ENCODE peak calls at places on chromosome 12, in nine cellular contexts. One of them, this sample, is unnamed.

GRCh38 chr12:126719886-126720666 is 1546.9 kb upstream of the TMEM132C start:
- DNase-seq in stimulated activated CD4-positive, alpha-beta T cell treated with anti-CD3 and anti-CD28 coated beads, Interleukin-4, amount 100 ng/mL, for 4 hours: no peak
- DNase-seq in M059J: peak
- DNase-seq in epithelial cell of esophagus: no peak
- DNase-seq in activated CD4-positive, alpha-beta T cell treated with anti-CD3 and anti-CD28 coated beads, Interleukin-2, amount 50 U/mL, for 1 hour: no peak
- DNase-seq in endothelial cell: no peak
- DNase-seq in progenitor cell of endocrine pancreas: no peak
- DNase-seq in ACHN: no peak
- DNase-seq in choroid plexus epithelial cell: no peak
- DNase-seq in this sample: peak

GRCh38 chr12:78898416-78898815 is 33.8 kb downstream of the SYT1 start:
- DNase-seq in activated CD4-positive, alpha-beta T cell treated with anti-CD3 and anti-CD28 coated beads, Interleukin-2, amount 50 U/mL, for 1 hour: no peak
- DNase-seq in ACHN: peak
- DNase-seq in progenitor cell of endocrine pancreas: no peak
- DNase-seq in choroid plexus epithelial cell: peak
- DNase-seq in stimulated activated CD4-positive, alpha-beta T cell treated with anti-CD3 and anti-CD28 coated beads, Interleukin-4, amount 100 ng/mL, for 4 hours: no peak
- DNase-seq in M059J: peak
- DNase-seq in epithelial cell of esophagus: no peak
- DNase-seq in endothelial cell: no peak
- DNase-seq in this sample: no peak

GRCh38 chr12:60494249-60494648 is 898.4 kb downstream of the SLC16A7 start:
- DNase-seq in ACHN: peak
- DNase-seq in endothelial cell: peak
- DNase-seq in choroid plexus epithelial cell: peak
- DNase-seq in activated CD4-positive, alpha-beta T cell treated with anti-CD3 and anti-CD28 coated beads, Interleukin-2, amount 50 U/mL, for 1 hour: no peak
- DNase-seq in progenitor cell of endocrine pancreas: no peak
- DNase-seq in M059J: peak
- DNase-seq in epithelial cell of esophagus: peak
- DNase-seq in stimulated activated CD4-positive, alpha-beta T cell treated with anti-CD3 and anti-CD28 coated beads, Interleukin-4, amount 100 ng/mL, for 4 hours: no peak
- DNase-seq in this sample: peak

GRCh38 chr12:107405436-107405835 is 280.2 kb upstream of the PWP1 start:
- DNase-seq in progenitor cell of endocrine pancreas: no peak
- DNase-seq in epithelial cell of esophagus: no peak
- DNase-seq in activated CD4-positive, alpha-beta T cell treated with anti-CD3 and anti-CD28 coated beads, Interleukin-2, amount 50 U/mL, for 1 hour: no peak
- DNase-seq in stimulated activated CD4-positive, alpha-beta T cell treated with anti-CD3 and anti-CD28 coated beads, Interleukin-4, amount 100 ng/mL, for 4 hours: no peak
- DNase-seq in endothelial cell: no peak
- DNase-seq in ACHN: no peak
- DNase-seq in M059J: no peak
- DNase-seq in choroid plexus epithelial cell: no peak
- DNase-seq in this sample: no peak

GRCh38 chr12:106152334-106152733 is 13.6 kb upstream of the NUAK1 start:
- DNase-seq in choroid plexus epithelial cell: no peak
- DNase-seq in progenitor cell of endocrine pancreas: no peak
- DNase-seq in activated CD4-positive, alpha-beta T cell treated with anti-CD3 and anti-CD28 coated beads, Interleukin-2, amount 50 U/mL, for 1 hour: no peak
- DNase-seq in endothelial cell: no peak
- DNase-seq in M059J: no peak
- DNase-seq in stimulated activated CD4-positive, alpha-beta T cell treated with anti-CD3 and anti-CD28 coated beads, Interleukin-4, amount 100 ng/mL, for 4 hours: no peak
- DNase-seq in epithelial cell of esophagus: no peak
- DNase-seq in ACHN: no peak
- DNase-seq in this sample: no peak

GRCh38 chr12:52740591-52740990 is 36.6 kb downstream of the KRT76 start:
- DNase-seq in endothelial cell: no peak
- DNase-seq in M059J: no peak
- DNase-seq in epithelial cell of esophagus: peak
- DNase-seq in choroid plexus epithelial cell: no peak
- DNase-seq in stimulated activated CD4-positive, alpha-beta T cell treated with anti-CD3 and anti-CD28 coated beads, Interleukin-4, amount 100 ng/mL, for 4 hours: no peak
- DNase-seq in activated CD4-positive, alpha-beta T cell treated with anti-CD3 and anti-CD28 coated beads, Interleukin-2, amount 50 U/mL, for 1 hour: no peak
- DNase-seq in progenitor cell of endocrine pancreas: no peak
- DNase-seq in ACHN: no peak
- DNase-seq in this sample: no peak

GRCh38 chr12:104064842-104065441 is 611 bp downstream of the HCFC2 start:
- DNase-seq in ACHN: peak
- DNase-seq in progenitor cell of endocrine pancreas: no peak
- DNase-seq in choroid plexus epithelial cell: peak
- DNase-seq in stimulated activated CD4-positive, alpha-beta T cell treated with anti-CD3 and anti-CD28 coated beads, Interleukin-4, amount 100 ng/mL, for 4 hours: no peak
- DNase-seq in activated CD4-positive, alpha-beta T cell treated with anti-CD3 and anti-CD28 coated beads, Interleukin-2, amount 50 U/mL, for 1 hour: no peak
- DNase-seq in endothelial cell: peak
- DNase-seq in epithelial cell of esophagus: peak
- DNase-seq in M059J: peak
- DNase-seq in this sample: no peak

GRCh38 chr12:55850893-55851292 is 8.2 kb upstream of the MMP19 start:
- DNase-seq in endothelial cell: no peak
- DNase-seq in activated CD4-positive, alpha-beta T cell treated with anti-CD3 and anti-CD28 coated beads, Interleukin-2, amount 50 U/mL, for 1 hour: no peak
- DNase-seq in M059J: no peak
- DNase-seq in progenitor cell of endocrine pancreas: no peak
- DNase-seq in epithelial cell of esophagus: no peak
- DNase-seq in ACHN: no peak
- DNase-seq in choroid plexus epithelial cell: peak
- DNase-seq in stimulated activated CD4-positive, alpha-beta T cell treated with anti-CD3 and anti-CD28 coated beads, Interleukin-4, amount 100 ng/mL, for 4 hours: no peak
- DNase-seq in this sample: no peak

GRCh38 chr12:72203764-72204335 is 68.3 kb upstream of the TRHDE start:
- DNase-seq in choroid plexus epithelial cell: no peak
- DNase-seq in epithelial cell of esophagus: no peak
- DNase-seq in progenitor cell of endocrine pancreas: no peak
- DNase-seq in stimulated activated CD4-positive, alpha-beta T cell treated with anti-CD3 and anti-CD28 coated beads, Interleukin-4, amount 100 ng/mL, for 4 hours: no peak
- DNase-seq in endothelial cell: no peak
- DNase-seq in activated CD4-positive, alpha-beta T cell treated with anti-CD3 and anti-CD28 coated beads, Interleukin-2, amount 50 U/mL, for 1 hour: no peak
- DNase-seq in M059J: no peak
- DNase-seq in ACHN: no peak
- DNase-seq in this sample: no peak

GRCh38 chr12:104669057-104669770 is 212.5 kb downstream of the CHST11 start:
- DNase-seq in choroid plexus epithelial cell: no peak
- DNase-seq in activated CD4-positive, alpha-beta T cell treated with anti-CD3 and anti-CD28 coated beads, Interleukin-2, amount 50 U/mL, for 1 hour: no peak
- DNase-seq in M059J: no peak
- DNase-seq in epithelial cell of esophagus: peak
- DNase-seq in endothelial cell: no peak
- DNase-seq in progenitor cell of endocrine pancreas: peak
- DNase-seq in stimulated activated CD4-positive, alpha-beta T cell treated with anti-CD3 and anti-CD28 coated beads, Interleukin-4, amount 100 ng/mL, for 4 hours: no peak
- DNase-seq in ACHN: no peak
- DNase-seq in this sample: peak

GRCh38 chr12:117005417-117006046 is 93.7 kb downstream of the TESC start:
- DNase-seq in ACHN: no peak
- DNase-seq in choroid plexus epithelial cell: no peak
- DNase-seq in stimulated activated CD4-positive, alpha-beta T cell treated with anti-CD3 and anti-CD28 coated beads, Interleukin-4, amount 100 ng/mL, for 4 hours: no peak
- DNase-seq in M059J: no peak
- DNase-seq in activated CD4-positive, alpha-beta T cell treated with anti-CD3 and anti-CD28 coated beads, Interleukin-2, amount 50 U/mL, for 1 hour: no peak
- DNase-seq in endothelial cell: no peak
- DNase-seq in progenitor cell of endocrine pancreas: no peak
- DNase-seq in epithelial cell of esophagus: no peak
- DNase-seq in this sample: no peak

GRCh38 chr12:29025936-29026335 is 123.1 kb upstream of the FAR2 start:
- DNase-seq in ACHN: no peak
- DNase-seq in choroid plexus epithelial cell: no peak
- DNase-seq in epithelial cell of esophagus: no peak
- DNase-seq in M059J: no peak
- DNase-seq in progenitor cell of endocrine pancreas: no peak
- DNase-seq in stimulated activated CD4-positive, alpha-beta T cell treated with anti-CD3 and anti-CD28 coated beads, Interleukin-4, amount 100 ng/mL, for 4 hours: no peak
- DNase-seq in activated CD4-positive, alpha-beta T cell treated with anti-CD3 and anti-CD28 coated beads, Interleukin-2, amount 50 U/mL, for 1 hour: no peak
- DNase-seq in endothelial cell: no peak
- DNase-seq in this sample: no peak

GRCh38 chr12:89098390-89099102 is 253.8 kb downstream of the DUSP6 start:
- DNase-seq in epithelial cell of esophagus: no peak
- DNase-seq in activated CD4-positive, alpha-beta T cell treated with anti-CD3 and anti-CD28 coated beads, Interleukin-2, amount 50 U/mL, for 1 hour: no peak
- DNase-seq in stimulated activated CD4-positive, alpha-beta T cell treated with anti-CD3 and anti-CD28 coated beads, Interleukin-4, amount 100 ng/mL, for 4 hours: no peak
- DNase-seq in ACHN: no peak
- DNase-seq in M059J: peak
- DNase-seq in choroid plexus epithelial cell: no peak
- DNase-seq in progenitor cell of endocrine pancreas: no peak
- DNase-seq in endothelial cell: peak
- DNase-seq in this sample: peak

GRCh38 chr12:68317047-68317667 is 15.0 kb downstream of the MDM1 start:
- DNase-seq in choroid plexus epithelial cell: peak
- DNase-seq in ACHN: peak
- DNase-seq in M059J: peak
- DNase-seq in epithelial cell of esophagus: peak
- DNase-seq in progenitor cell of endocrine pancreas: no peak
- DNase-seq in stimulated activated CD4-positive, alpha-beta T cell treated with anti-CD3 and anti-CD28 coated beads, Interleukin-4, amount 100 ng/mL, for 4 hours: peak
- DNase-seq in activated CD4-positive, alpha-beta T cell treated with anti-CD3 and anti-CD28 coated beads, Interleukin-2, amount 50 U/mL, for 1 hour: peak
- DNase-seq in endothelial cell: peak
- DNase-seq in this sample: peak

GRCh38 chr12:65305346-65305950 is 27.0 kb downstream of the MSRB3 start:
- DNase-seq in activated CD4-positive, alpha-beta T cell treated with anti-CD3 and anti-CD28 coated beads, Interleukin-2, amount 50 U/mL, for 1 hour: no peak
- DNase-seq in endothelial cell: no peak
- DNase-seq in epithelial cell of esophagus: no peak
- DNase-seq in choroid plexus epithelial cell: no peak
- DNase-seq in M059J: peak
- DNase-seq in stimulated activated CD4-positive, alpha-beta T cell treated with anti-CD3 and anti-CD28 coated beads, Interleukin-4, amount 100 ng/mL, for 4 hours: no peak
- DNase-seq in progenitor cell of endocrine pancreas: no peak
- DNase-seq in ACHN: no peak
- DNase-seq in this sample: no peak

GRCh38 chr12:53380797-53381738 is 1.1 kb downstream of the SP1 start:
- DNase-seq in choroid plexus epithelial cell: peak
- DNase-seq in ACHN: peak
- DNase-seq in progenitor cell of endocrine pancreas: peak
- DNase-seq in stimulated activated CD4-positive, alpha-beta T cell treated with anti-CD3 and anti-CD28 coated beads, Interleukin-4, amount 100 ng/mL, for 4 hours: no peak
- DNase-seq in activated CD4-positive, alpha-beta T cell treated with anti-CD3 and anti-CD28 coated beads, Interleukin-2, amount 50 U/mL, for 1 hour: no peak
- DNase-seq in M059J: peak
- DNase-seq in endothelial cell: peak
- DNase-seq in epithelial cell of esophagus: peak
- DNase-seq in this sample: no peak

GRCh38 chr12:40375076-40375475 is 150.3 kb downstream of the LRRK2 start:
- DNase-seq in ACHN: peak
- DNase-seq in progenitor cell of endocrine pancreas: no peak
- DNase-seq in choroid plexus epithelial cell: peak
- DNase-seq in endothelial cell: no peak
- DNase-seq in epithelial cell of esophagus: peak
- DNase-seq in activated CD4-positive, alpha-beta T cell treated with anti-CD3 and anti-CD28 coated beads, Interleukin-2, amount 50 U/mL, for 1 hour: no peak
- DNase-seq in stimulated activated CD4-positive, alpha-beta T cell treated with anti-CD3 and anti-CD28 coated beads, Interleukin-4, amount 100 ng/mL, for 4 hours: no peak
- DNase-seq in M059J: no peak
- DNase-seq in this sample: no peak

GRCh38 chr12:96427269-96427729 is 27.1 kb upstream of the CDK17 start:
- DNase-seq in stimulated activated CD4-positive, alpha-beta T cell treated with anti-CD3 and anti-CD28 coated beads, Interleukin-4, amount 100 ng/mL, for 4 hours: no peak
- DNase-seq in activated CD4-positive, alpha-beta T cell treated with anti-CD3 and anti-CD28 coated beads, Interleukin-2, amount 50 U/mL, for 1 hour: no peak
- DNase-seq in choroid plexus epithelial cell: peak
- DNase-seq in M059J: peak
- DNase-seq in progenitor cell of endocrine pancreas: no peak
- DNase-seq in ACHN: peak
- DNase-seq in epithelial cell of esophagus: peak
- DNase-seq in endothelial cell: peak
- DNase-seq in this sample: peak

GRCh38 chr12:57583008-57583831 is 7.8 kb upstream of the PIP4K2C start:
- DNase-seq in epithelial cell of esophagus: peak
- DNase-seq in progenitor cell of endocrine pancreas: peak
- DNase-seq in stimulated activated CD4-positive, alpha-beta T cell treated with anti-CD3 and anti-CD28 coated beads, Interleukin-4, amount 100 ng/mL, for 4 hours: peak
- DNase-seq in endothelial cell: peak
- DNase-seq in choroid plexus epithelial cell: peak
- DNase-seq in activated CD4-positive, alpha-beta T cell treated with anti-CD3 and anti-CD28 coated beads, Interleukin-2, amount 50 U/mL, for 1 hour: peak
- DNase-seq in ACHN: peak
- DNase-seq in M059J: peak
- DNase-seq in this sample: peak

GRCh38 chr12:1947081-1947480 is 28.6 kb upstream of the CACNA2D4 start:
- DNase-seq in M059J: no peak
- DNase-seq in activated CD4-positive, alpha-beta T cell treated with anti-CD3 and anti-CD28 coated beads, Interleukin-2, amount 50 U/mL, for 1 hour: no peak
- DNase-seq in progenitor cell of endocrine pancreas: no peak
- DNase-seq in choroid plexus epithelial cell: no peak
- DNase-seq in endothelial cell: no peak
- DNase-seq in ACHN: no peak
- DNase-seq in epithelial cell of esophagus: no peak
- DNase-seq in stimulated activated CD4-positive, alpha-beta T cell treated with anti-CD3 and anti-CD28 coated beads, Interleukin-4, amount 100 ng/mL, for 4 hours: no peak
- DNase-seq in this sample: no peak

GRCh38 chr12:112096667-112097066 is 11.9 kb downstream of the NAA25 start:
- DNase-seq in ACHN: peak
- DNase-seq in M059J: peak
- DNase-seq in choroid plexus epithelial cell: peak
- DNase-seq in epithelial cell of esophagus: peak
- DNase-seq in activated CD4-positive, alpha-beta T cell treated with anti-CD3 and anti-CD28 coated beads, Interleukin-2, amount 50 U/mL, for 1 hour: no peak
- DNase-seq in progenitor cell of endocrine pancreas: no peak
- DNase-seq in endothelial cell: no peak
- DNase-seq in stimulated activated CD4-positive, alpha-beta T cell treated with anti-CD3 and anti-CD28 coated beads, Interleukin-4, amount 100 ng/mL, for 4 hours: no peak
- DNase-seq in this sample: no peak

GRCh38 chr12:117890137-117890536 is 78.7 kb downstream of the KSR2 start:
- DNase-seq in stimulated activated CD4-positive, alpha-beta T cell treated with anti-CD3 and anti-CD28 coated beads, Interleukin-4, amount 100 ng/mL, for 4 hours: no peak
- DNase-seq in progenitor cell of endocrine pancreas: no peak
- DNase-seq in activated CD4-positive, alpha-beta T cell treated with anti-CD3 and anti-CD28 coated beads, Interleukin-2, amount 50 U/mL, for 1 hour: no peak
- DNase-seq in endothelial cell: no peak
- DNase-seq in choroid plexus epithelial cell: no peak
- DNase-seq in epithelial cell of esophagus: no peak
- DNase-seq in M059J: no peak
- DNase-seq in ACHN: no peak
- DNase-seq in this sample: no peak

GRCh38 chr12:57225680-57226190 is 3.8 kb upstream of the SHMT2 start:
- DNase-seq in ACHN: no peak
- DNase-seq in activated CD4-positive, alpha-beta T cell treated with anti-CD3 and anti-CD28 coated beads, Interleukin-2, amount 50 U/mL, for 1 hour: no peak
- DNase-seq in stimulated activated CD4-positive, alpha-beta T cell treated with anti-CD3 and anti-CD28 coated beads, Interleukin-4, amount 100 ng/mL, for 4 hours: no peak
- DNase-seq in choroid plexus epithelial cell: no peak
- DNase-seq in endothelial cell: no peak
- DNase-seq in epithelial cell of esophagus: no peak
- DNase-seq in progenitor cell of endocrine pancreas: no peak
- DNase-seq in M059J: no peak
- DNase-seq in this sample: no peak

GRCh38 chr12:65881965-65882413 is 57.7 kb downstream of the HMGA2 start:
- DNase-seq in epithelial cell of esophagus: no peak
- DNase-seq in stimulated activated CD4-positive, alpha-beta T cell treated with anti-CD3 and anti-CD28 coated beads, Interleukin-4, amount 100 ng/mL, for 4 hours: no peak
- DNase-seq in choroid plexus epithelial cell: peak
- DNase-seq in progenitor cell of endocrine pancreas: no peak
- DNase-seq in activated CD4-positive, alpha-beta T cell treated with anti-CD3 and anti-CD28 coated beads, Interleukin-2, amount 50 U/mL, for 1 hour: no peak
- DNase-seq in endothelial cell: peak
- DNase-seq in ACHN: no peak
- DNase-seq in M059J: peak
- DNase-seq in this sample: peak

GRCh38 chr12:124734224-124734788 is 129.4 kb downstream of the SCARB1 start:
- DNase-seq in stimulated activated CD4-positive, alpha-beta T cell treated with anti-CD3 and anti-CD28 coated beads, Interleukin-4, amount 100 ng/mL, for 4 hours: no peak
- DNase-seq in M059J: no peak
- DNase-seq in endothelial cell: peak
- DNase-seq in choroid plexus epithelial cell: peak
- DNase-seq in progenitor cell of endocrine pancreas: no peak
- DNase-seq in ACHN: no peak
- DNase-seq in activated CD4-positive, alpha-beta T cell treated with anti-CD3 and anti-CD28 coated beads, Interleukin-2, amount 50 U/mL, for 1 hour: no peak
- DNase-seq in epithelial cell of esophagus: no peak
- DNase-seq in this sample: peak

GRCh38 chr12:27193854-27194544 is 50.1 kb upstream of the STK38L start:
- DNase-seq in choroid plexus epithelial cell: peak
- DNase-seq in ACHN: no peak
- DNase-seq in activated CD4-positive, alpha-beta T cell treated with anti-CD3 and anti-CD28 coated beads, Interleukin-2, amount 50 U/mL, for 1 hour: no peak
- DNase-seq in stimulated activated CD4-positive, alpha-beta T cell treated with anti-CD3 and anti-CD28 coated beads, Interleukin-4, amount 100 ng/mL, for 4 hours: no peak
- DNase-seq in endothelial cell: no peak
- DNase-seq in M059J: peak
- DNase-seq in progenitor cell of endocrine pancreas: no peak
- DNase-seq in epithelial cell of esophagus: peak
- DNase-seq in this sample: peak

GRCh38 chr12:124967016-124967739 is 21.8 kb downstream of the DHX37 start:
- DNase-seq in M059J: no peak
- DNase-seq in choroid plexus epithelial cell: no peak
- DNase-seq in ACHN: no peak
- DNase-seq in endothelial cell: no peak
- DNase-seq in activated CD4-positive, alpha-beta T cell treated with anti-CD3 and anti-CD28 coated beads, Interleukin-2, amount 50 U/mL, for 1 hour: no peak
- DNase-seq in stimulated activated CD4-positive, alpha-beta T cell treated with anti-CD3 and anti-CD28 coated beads, Interleukin-4, amount 100 ng/mL, for 4 hours: no peak
- DNase-seq in progenitor cell of endocrine pancreas: no peak
- DNase-seq in epithelial cell of esophagus: no peak
- DNase-seq in this sample: no peak

GRCh38 chr12:131671276-131671675 is 39.6 kb upstream of the SFSWAP start:
- DNase-seq in choroid plexus epithelial cell: no peak
- DNase-seq in ACHN: no peak
- DNase-seq in endothelial cell: no peak
- DNase-seq in activated CD4-positive, alpha-beta T cell treated with anti-CD3 and anti-CD28 coated beads, Interleukin-2, amount 50 U/mL, for 1 hour: no peak
- DNase-seq in stimulated activated CD4-positive, alpha-beta T cell treated with anti-CD3 and anti-CD28 coated beads, Interleukin-4, amount 100 ng/mL, for 4 hours: no peak
- DNase-seq in progenitor cell of endocrine pancreas: no peak
- DNase-seq in epithelial cell of esophagus: no peak
- DNase-seq in M059J: no peak
- DNase-seq in this sample: peak

GRCh38 chr12:11875414-11875935 is 195.3 kb upstream of the BCL2L14 start:
- DNase-seq in M059J: peak
- DNase-seq in activated CD4-positive, alpha-beta T cell treated with anti-CD3 and anti-CD28 coated beads, Interleukin-2, amount 50 U/mL, for 1 hour: no peak
- DNase-seq in choroid plexus epithelial cell: no peak
- DNase-seq in endothelial cell: no peak
- DNase-seq in progenitor cell of endocrine pancreas: no peak
- DNase-seq in stimulated activated CD4-positive, alpha-beta T cell treated with anti-CD3 and anti-CD28 coated beads, Interleukin-4, amount 100 ng/mL, for 4 hours: no peak
- DNase-seq in epithelial cell of esophagus: peak
- DNase-seq in ACHN: no peak
- DNase-seq in this sample: no peak

GRCh38 chr12:27969901-27970390 is 2.6 kb downstream of the PTHLH start:
- DNase-seq in activated CD4-positive, alpha-beta T cell treated with anti-CD3 and anti-CD28 coated beads, Interleukin-2, amount 50 U/mL, for 1 hour: peak
- DNase-seq in choroid plexus epithelial cell: peak
- DNase-seq in ACHN: peak
- DNase-seq in epithelial cell of esophagus: peak
- DNase-seq in progenitor cell of endocrine pancreas: peak
- DNase-seq in M059J: peak
- DNase-seq in endothelial cell: peak
- DNase-seq in stimulated activated CD4-positive, alpha-beta T cell treated with anti-CD3 and anti-CD28 coated beads, Interleukin-4, amount 100 ng/mL, for 4 hours: peak
- DNase-seq in this sample: peak

GRCh38 chr12:49941556-49942511 is 8.7 kb upstream of the AQP2 start:
- DNase-seq in progenitor cell of endocrine pancreas: no peak
- DNase-seq in stimulated activated CD4-positive, alpha-beta T cell treated with anti-CD3 and anti-CD28 coated beads, Interleukin-4, amount 100 ng/mL, for 4 hours: no peak
- DNase-seq in epithelial cell of esophagus: no peak
- DNase-seq in activated CD4-positive, alpha-beta T cell treated with anti-CD3 and anti-CD28 coated beads, Interleukin-2, amount 50 U/mL, for 1 hour: no peak
- DNase-seq in endothelial cell: no peak
- DNase-seq in ACHN: no peak
- DNase-seq in choroid plexus epithelial cell: no peak
- DNase-seq in M059J: no peak
- DNase-seq in this sample: no peak

This sample was measured in SK-N-DZ.